ENCODE peak calls at places on chromosomes 12 and 14, in eight cellular contexts. One of them, this sample, is unnamed.

GRCh38 chr14:63510538-63510937 is 32.6 kb downstream of the PPP2R5E start:
- DNase-seq in type B pancreatic cell: no peak
- DNase-seq in CD4-positive, alpha-beta T cell: no peak
- DNase-seq in progenitor cell of endocrine pancreas: no peak
- DNase-seq in tibial artery: no peak
- DNase-seq in glutamatergic neuron: no peak
- DNase-seq in HCT116: no peak
- DNase-seq in foreskin fibroblast: no peak
- DNase-seq in this sample: no peak

GRCh38 chr12:24738436-24738835 is 210.5 kb downstream of the BCAT1 start:
- DNase-seq in type B pancreatic cell: no peak
- DNase-seq in CD4-positive, alpha-beta T cell: no peak
- DNase-seq in progenitor cell of endocrine pancreas: no peak
- DNase-seq in tibial artery: no peak
- DNase-seq in glutamatergic neuron: no peak
- DNase-seq in HCT116: no peak
- DNase-seq in foreskin fibroblast: no peak
- DNase-seq in this sample: no peak

GRCh38 chr12:58602736-58603135 is 317.6 kb downstream of the LRIG3 start:
- DNase-seq in type B pancreatic cell: no peak
- DNase-seq in CD4-positive, alpha-beta T cell: no peak
- DNase-seq in progenitor cell of endocrine pancreas: no peak
- DNase-seq in tibial artery: no peak
- DNase-seq in glutamatergic neuron: no peak
- DNase-seq in HCT116: no peak
- DNase-seq in foreskin fibroblast: no peak
- DNase-seq in this sample: no peak

GRCh38 chr12:12705833-12706520 is 10.0 kb upstream of the GPR19 start:
- DNase-seq in type B pancreatic cell: no peak
- DNase-seq in CD4-positive, alpha-beta T cell: peak; percentile 64
- DNase-seq in progenitor cell of endocrine pancreas: no peak
- DNase-seq in tibial artery: no peak
- DNase-seq in glutamatergic neuron: no peak
- DNase-seq in HCT116: no peak
- DNase-seq in foreskin fibroblast: no peak
- DNase-seq in this sample: no peak

GRCh38 chr12:110279976-110280783 is 867 bp upstream of the ATP2A2 start:
- DNase-seq in type B pancreatic cell: no peak
- DNase-seq in CD4-positive, alpha-beta T cell: peak; percentile 31
- DNase-seq in progenitor cell of endocrine pancreas: peak; percentile 18
- DNase-seq in tibial artery: peak; percentile 36
- DNase-seq in glutamatergic neuron: peak; percentile 58
- DNase-seq in HCT116: no peak
- DNase-seq in foreskin fibroblast: peak; percentile 45
- DNase-seq in this sample: peak; percentile 22

GRCh38 chr12:104589215-104589614 is 132.5 kb downstream of the CHST11 start:
- DNase-seq in type B pancreatic cell: no peak
- DNase-seq in CD4-positive, alpha-beta T cell: no peak
- DNase-seq in progenitor cell of endocrine pancreas: no peak
- DNase-seq in tibial artery: no peak
- DNase-seq in glutamatergic neuron: no peak
- DNase-seq in HCT116: no peak
- DNase-seq in foreskin fibroblast: no peak
- DNase-seq in this sample: no peak

GRCh38 chr12:1907652-1908611 is 10.5 kb downstream of the CACNA2D4 start:
- DNase-seq in type B pancreatic cell: peak; percentile 66
- DNase-seq in CD4-positive, alpha-beta T cell: no peak
- DNase-seq in progenitor cell of endocrine pancreas: peak; percentile 10
- DNase-seq in tibial artery: no peak
- DNase-seq in glutamatergic neuron: no peak
- DNase-seq in HCT116: no peak
- DNase-seq in foreskin fibroblast: no peak
- DNase-seq in this sample: no peak

GRCh38 chr12:111597731-111598636 is 1.1 kb downstream of the ATXN2 start:
- DNase-seq in type B pancreatic cell: peak; percentile 76
- DNase-seq in CD4-positive, alpha-beta T cell: peak; percentile 3
- DNase-seq in progenitor cell of endocrine pancreas: peak; percentile 42
- DNase-seq in tibial artery: peak; percentile 43
- DNase-seq in glutamatergic neuron: peak; percentile 69
- DNase-seq in HCT116: no peak
- DNase-seq in foreskin fibroblast: no peak
- DNase-seq in this sample: peak; percentile 66

GRCh38 chr12:3523058-3523457 is 32.1 kb downstream of the PRMT8 start:
- DNase-seq in type B pancreatic cell: no peak
- DNase-seq in CD4-positive, alpha-beta T cell: no peak
- DNase-seq in progenitor cell of endocrine pancreas: no peak
- DNase-seq in tibial artery: no peak
- DNase-seq in glutamatergic neuron: no peak
- DNase-seq in HCT116: no peak
- DNase-seq in foreskin fibroblast: peak; percentile 6
- DNase-seq in this sample: no peak

GRCh38 chr14:102046337-102047278 is 40.2 kb downstream of the HSP90AA1 start:
- DNase-seq in type B pancreatic cell: no peak
- DNase-seq in CD4-positive, alpha-beta T cell: no peak
- DNase-seq in progenitor cell of endocrine pancreas: peak; percentile 65
- DNase-seq in tibial artery: peak; percentile 87
- DNase-seq in glutamatergic neuron: peak; percentile 73
- DNase-seq in HCT116: peak; percentile 82
- DNase-seq in foreskin fibroblast: peak; percentile 44
- DNase-seq in this sample: peak; percentile 44
- TF ChIP-seq CTCF in type B pancreatic cell: peak; percentile 67
- TF ChIP-seq CTCF in CD4-positive, alpha-beta T cell: no peak
- TF ChIP-seq CTCF in progenitor cell of endocrine pancreas: peak; percentile 73
- TF ChIP-seq CTCF in tibial artery: peak; percentile 59
- TF ChIP-seq CTCF in glutamatergic neuron: no peak
- TF ChIP-seq CTCF in HCT116: peak; percentile 78
- TF ChIP-seq CTCF in foreskin fibroblast: peak; percentile 24
- TF ChIP-seq CTCF in this sample: peak; percentile 21

GRCh38 chr12:54277823-54278276 is 2.1 kb downstream of the CBX5 start:
- DNase-seq in type B pancreatic cell: no peak
- DNase-seq in CD4-positive, alpha-beta T cell: no peak
- DNase-seq in progenitor cell of endocrine pancreas: no peak
- DNase-seq in tibial artery: no peak
- DNase-seq in glutamatergic neuron: no peak
- DNase-seq in HCT116: no peak
- DNase-seq in foreskin fibroblast: peak; percentile 53
- DNase-seq in this sample: no peak

GRCh38 chr12:54276368-54276767 is 3.6 kb downstream of the CBX5 start:
- DNase-seq in type B pancreatic cell: no peak
- DNase-seq in CD4-positive, alpha-beta T cell: no peak
- DNase-seq in progenitor cell of endocrine pancreas: no peak
- DNase-seq in tibial artery: no peak
- DNase-seq in glutamatergic neuron: no peak
- DNase-seq in HCT116: no peak
- DNase-seq in foreskin fibroblast: no peak
- DNase-seq in this sample: no peak

GRCh38 chr12:54272214-54272613 is 7.7 kb downstream of the CBX5 start:
- DNase-seq in type B pancreatic cell: no peak
- DNase-seq in CD4-positive, alpha-beta T cell: no peak
- DNase-seq in progenitor cell of endocrine pancreas: no peak
- DNase-seq in tibial artery: no peak
- DNase-seq in glutamatergic neuron: no peak
- DNase-seq in HCT116: no peak
- DNase-seq in foreskin fibroblast: no peak
- DNase-seq in this sample: no peak

GRCh38 chr12:54270345-54270744 is 9.6 kb downstream of the CBX5 start:
- DNase-seq in type B pancreatic cell: no peak
- DNase-seq in CD4-positive, alpha-beta T cell: no peak
- DNase-seq in progenitor cell of endocrine pancreas: no peak
- DNase-seq in tibial artery: no peak
- DNase-seq in glutamatergic neuron: no peak
- DNase-seq in HCT116: no peak
- DNase-seq in foreskin fibroblast: no peak
- DNase-seq in this sample: no peak

DNA sequence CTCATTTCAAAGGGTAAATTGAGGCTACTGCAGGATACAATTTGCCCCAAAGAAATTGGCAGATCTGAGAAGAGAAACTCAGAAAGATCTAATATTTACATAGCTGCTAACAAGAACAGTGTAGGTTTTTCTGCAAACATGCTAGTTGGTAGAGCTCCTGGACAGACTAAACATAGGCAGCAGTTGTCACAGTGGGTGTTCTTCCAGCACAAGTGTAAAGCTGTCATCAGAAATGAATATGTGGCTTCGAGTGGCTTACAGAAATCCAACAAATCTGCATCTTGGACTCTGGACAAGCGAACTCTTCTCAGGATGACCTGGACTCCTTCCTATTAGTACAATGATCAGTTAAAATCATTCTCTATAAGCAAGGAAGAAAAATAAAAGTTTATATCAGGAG is 5.9 kb downstream of the CBX5 start:
- DNase-seq in type B pancreatic cell: no peak
- DNase-seq in CD4-positive, alpha-beta T cell: no peak
- DNase-seq in progenitor cell of endocrine pancreas: no peak
- DNase-seq in tibial artery: no peak
- DNase-seq in glutamatergic neuron: no peak
- DNase-seq in HCT116: no peak
- DNase-seq in foreskin fibroblast: no peak
- DNase-seq in this sample: no peak
- TF ChIP-seq CTCF in type B pancreatic cell: no peak
- TF ChIP-seq CTCF in CD4-positive, alpha-beta T cell: no peak
- TF ChIP-seq CTCF in progenitor cell of endocrine pancreas: no peak
- TF ChIP-seq CTCF in tibial artery: no peak
- TF ChIP-seq CTCF in glutamatergic neuron: no peak
- TF ChIP-seq CTCF in HCT116: no peak
- TF ChIP-seq CTCF in foreskin fibroblast: no peak
- TF ChIP-seq CTCF in this sample: no peak

GRCh38 chr14:93984070-93984469 is 7.7 kb upstream of the ASB2 start:
- DNase-seq in type B pancreatic cell: no peak
- DNase-seq in CD4-positive, alpha-beta T cell: no peak
- DNase-seq in progenitor cell of endocrine pancreas: no peak
- DNase-seq in tibial artery: no peak
- DNase-seq in glutamatergic neuron: no peak
- DNase-seq in HCT116: no peak
- DNase-seq in foreskin fibroblast: no peak
- DNase-seq in this sample: no peak

GRCh38 chr14:93986972-93987371 is 10.1 kb upstream of the CCDC197 start:
- DNase-seq in type B pancreatic cell: no peak
- DNase-seq in CD4-positive, alpha-beta T cell: no peak
- DNase-seq in progenitor cell of endocrine pancreas: no peak
- DNase-seq in tibial artery: no peak
- DNase-seq in glutamatergic neuron: no peak
- DNase-seq in HCT116: no peak
- DNase-seq in foreskin fibroblast: no peak
- DNase-seq in this sample: no peak

GRCh38 chr14:93987376-93987775 is 9.7 kb upstream of the CCDC197 start:
- DNase-seq in type B pancreatic cell: no peak
- DNase-seq in CD4-positive, alpha-beta T cell: no peak
- DNase-seq in progenitor cell of endocrine pancreas: no peak
- DNase-seq in tibial artery: no peak
- DNase-seq in glutamatergic neuron: no peak
- DNase-seq in HCT116: no peak
- DNase-seq in foreskin fibroblast: no peak
- DNase-seq in this sample: no peak

GRCh38 chr14:93982684-93983007 is 6.3 kb upstream of the ASB2 start:
- DNase-seq in type B pancreatic cell: no peak
- DNase-seq in CD4-positive, alpha-beta T cell: no peak
- DNase-seq in progenitor cell of endocrine pancreas: no peak
- DNase-seq in tibial artery: no peak
- DNase-seq in glutamatergic neuron: no peak
- DNase-seq in HCT116: no peak
- DNase-seq in foreskin fibroblast: no peak
- DNase-seq in this sample: no peak

GRCh38 chr14:93984987-93985410 is 8.6 kb upstream of the ASB2 start:
- DNase-seq in type B pancreatic cell: no peak
- DNase-seq in CD4-positive, alpha-beta T cell: no peak
- DNase-seq in progenitor cell of endocrine pancreas: no peak
- DNase-seq in tibial artery: peak; percentile 38
- DNase-seq in glutamatergic neuron: peak; percentile 69
- DNase-seq in HCT116: peak; percentile 60
- DNase-seq in foreskin fibroblast: peak; percentile 33
- DNase-seq in this sample: peak; percentile 49
- TF ChIP-seq CTCF in type B pancreatic cell: peak; percentile 63
- TF ChIP-seq CTCF in CD4-positive, alpha-beta T cell: no peak
- TF ChIP-seq CTCF in progenitor cell of endocrine pancreas: peak; percentile 51
- TF ChIP-seq CTCF in tibial artery: peak; percentile 58
- TF ChIP-seq CTCF in glutamatergic neuron: peak; percentile 49
- TF ChIP-seq CTCF in HCT116: peak; percentile 72
- TF ChIP-seq CTCF in foreskin fibroblast: peak; percentile 47
- TF ChIP-seq CTCF in this sample: no peak

GRCh38 chr12:79681008-79681590 is 9.7 kb downstream of the PAWR start:
- DNase-seq in type B pancreatic cell: no peak
- DNase-seq in CD4-positive, alpha-beta T cell: no peak
- DNase-seq in progenitor cell of endocrine pancreas: no peak
- DNase-seq in tibial artery: no peak
- DNase-seq in glutamatergic neuron: no peak
- DNase-seq in HCT116: no peak
- DNase-seq in foreskin fibroblast: peak; percentile 60
- DNase-seq in this sample: no peak
- TF ChIP-seq CTCF in type B pancreatic cell: no peak
- TF ChIP-seq CTCF in CD4-positive, alpha-beta T cell: no peak
- TF ChIP-seq CTCF in progenitor cell of endocrine pancreas: no peak
- TF ChIP-seq CTCF in tibial artery: no peak
- TF ChIP-seq CTCF in glutamatergic neuron: no peak
- TF ChIP-seq CTCF in HCT116: no peak
- TF ChIP-seq CTCF in foreskin fibroblast: no peak
- TF ChIP-seq CTCF in this sample: no peak

GRCh38 chr14:86035882-86036281 is 505.9 kb downstream of the FLRT2 start:
- DNase-seq in type B pancreatic cell: no peak
- DNase-seq in CD4-positive, alpha-beta T cell: no peak
- DNase-seq in progenitor cell of endocrine pancreas: no peak
- DNase-seq in tibial artery: no peak
- DNase-seq in glutamatergic neuron: peak; percentile 32
- DNase-seq in HCT116: no peak
- DNase-seq in foreskin fibroblast: no peak
- DNase-seq in this sample: peak; percentile 49
- TF ChIP-seq CTCF in type B pancreatic cell: peak; percentile 63
- TF ChIP-seq CTCF in CD4-positive, alpha-beta T cell: no peak
- TF ChIP-seq CTCF in progenitor cell of endocrine pancreas: peak; percentile 50
- TF ChIP-seq CTCF in tibial artery: no peak
- TF ChIP-seq CTCF in glutamatergic neuron: peak; percentile 68
- TF ChIP-seq CTCF in HCT116: peak; percentile 38
- TF ChIP-seq CTCF in foreskin fibroblast: peak; percentile 39
- TF ChIP-seq CTCF in this sample: peak; percentile 60

DNA sequence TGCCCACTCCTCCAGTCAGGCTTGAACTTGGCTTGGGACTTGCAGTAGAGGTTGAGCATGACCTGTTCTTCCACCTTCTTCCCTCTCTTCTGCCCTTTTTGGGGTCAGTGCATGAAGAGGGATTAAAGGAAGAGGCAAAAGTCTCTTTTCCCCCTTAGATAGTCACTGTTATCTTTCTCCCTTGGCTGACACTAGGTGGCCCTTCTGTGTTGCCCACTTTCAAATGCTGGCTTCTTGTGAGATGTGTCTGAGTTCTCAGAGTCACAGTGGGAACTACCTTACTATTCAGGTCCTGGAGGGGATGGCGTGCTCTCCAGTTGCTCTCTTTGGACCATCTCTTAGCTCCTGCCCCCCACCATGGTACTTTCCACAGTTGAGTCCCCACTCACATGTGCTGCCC is 73.6 kb downstream of the GPR65 start:
- DNase-seq in type B pancreatic cell: no peak
- DNase-seq in CD4-positive, alpha-beta T cell: no peak
- DNase-seq in progenitor cell of endocrine pancreas: no peak
- DNase-seq in tibial artery: no peak
- DNase-seq in glutamatergic neuron: no peak
- DNase-seq in HCT116: no peak
- DNase-seq in foreskin fibroblast: no peak
- DNase-seq in this sample: no peak
- TF ChIP-seq CTCF in type B pancreatic cell: no peak
- TF ChIP-seq CTCF in CD4-positive, alpha-beta T cell: no peak
- TF ChIP-seq CTCF in progenitor cell of endocrine pancreas: no peak
- TF ChIP-seq CTCF in tibial artery: no peak
- TF ChIP-seq CTCF in glutamatergic neuron: no peak
- TF ChIP-seq CTCF in HCT116: no peak
- TF ChIP-seq CTCF in foreskin fibroblast: no peak
- TF ChIP-seq CTCF in this sample: no peak

This sample was measured in endothelial cell.